ENCODE peak calls at places on chromosome 22, in five cellular contexts. G is body of pancreas; N is AG09309; E is AG04450; Y is CD8-positive, alpha-beta memory T cell. K is an unnamed sample.

GRCh38 chr22:38973289-38974169 is 8.6 kb upstream of the APOBEC3B start:
- DNase-seq in G (no peak), N (no peak), E (no peak), Y (peak; percentile 68), K (no peak)

GRCh38 chr22:16838073-16838472 is 12.9 kb upstream of the XKR3 start:
- DNase-seq in G (no peak), N (no peak), E (no peak), Y (no peak), K (no peak)

GRCh38 chr22:48894064-48894671 is 933.5 kb downstream of the BRD1 start:
- DNase-seq in G (no peak), N (no peak), E (no peak), Y (no peak), K (no peak)

GRCh38 chr22:42939941-42940653 is 74.9 kb downstream of the PACSIN2 start:
- DNase-seq in G (peak; percentile 88), N (no peak), E (peak; percentile 32), Y (no peak), K (peak; percentile 74)

GRCh38 chr22:38046070-38046748 is 11.0 kb upstream of the PICK1 start:
- DNase-seq in G (no peak), N (no peak), E (no peak), Y (no peak), K (no peak)

GRCh38 chr22:47151490-47151889 is 389.0 kb downstream of the TBC1D22A start:
- DNase-seq in G (no peak), N (no peak), E (no peak), Y (no peak), K (peak; percentile 20)

GRCh38 chr22:39530692-39531331 is 1.7 kb downstream of the RPS19BP1 start:
- DNase-seq in G (no peak), N (no peak), E (no peak), Y (no peak), K (no peak)

GRCh38 chr22:42492323-42492690 is 27.3 kb downstream of the RRP7A start:
- DNase-seq in G (no peak), N (no peak), E (no peak), Y (no peak), K (no peak)

GRCh38 chr22:39254122-39254521 is 9.3 kb upstream of the PDGFB start:
- DNase-seq in G (no peak), N (no peak), E (no peak), Y (no peak), K (no peak)

GRCh38 chr22:31625661-31626426 is 36.2 kb downstream of the PISD start:
- DNase-seq in G (no peak), N (no peak), E (no peak), Y (no peak), K (no peak)

GRCh38 chr22:42993651-42994275 is 21.2 kb downstream of the PACSIN2 start:
- DNase-seq in G (no peak), N (no peak), E (no peak), Y (no peak), K (no peak)

GRCh38 chr22:31272522-31273446 is 19.5 kb downstream of the PIK3IP1 start:
- DNase-seq in G (peak; percentile 60), N (no peak), E (peak; percentile 32), Y (peak; percentile 63), K (no peak)

GRCh38 chr22:26038365-26038764 is 130.9 kb upstream of the SEZ6L start:
- DNase-seq in G (no peak), N (no peak), E (no peak), Y (no peak), K (no peak)

GRCh38 chr22:48927591-48927990 is 900.1 kb downstream of the BRD1 start:
- DNase-seq in G (no peak), N (no peak), E (no peak), Y (no peak), K (no peak)

GRCh38 chr22:20063271-20064139 is 16.5 kb upstream of the DGCR8 start:
- DNase-seq in G (no peak), N (no peak), E (no peak), Y (no peak), K (no peak)

GRCh38 chr22:19514831-19515565 is 9.2 kb downstream of the CLDN5 start:
- DNase-seq in G (no peak), N (no peak), E (no peak), Y (no peak), K (peak; percentile 77)

GRCh38 chr22:35594686-35595085 is 22.4 kb downstream of the MB start:
- DNase-seq in G (no peak), N (no peak), E (no peak), Y (no peak), K (no peak)

GRCh38 chr22:30304495-30305244 is 15.4 kb upstream of the CASTOR1 start:
- DNase-seq in G (peak; percentile 49), N (no peak), E (no peak), Y (no peak), K (no peak)

GRCh38 chr22:24427500-24428164 is at the start of gene ADORA2A:
- DNase-seq in G (no peak), N (no peak), E (no peak), Y (peak; percentile 95), K (no peak)

GRCh38 chr22:36156515-36157419 is 3.8 kb downstream of the APOL3 start:
- DNase-seq in G (peak; percentile 60), N (peak; percentile 43), E (peak; percentile 16), Y (peak; percentile 77), K (peak; percentile 36)

GRCh38 chr22:43351966-43352345 is 8.8 kb upstream of the SCUBE1 start:
- DNase-seq in G (no peak), N (no peak), E (no peak), Y (no peak), K (no peak)

GRCh38 chr22:46994983-46995382 is 232.5 kb downstream of the TBC1D22A start:
- DNase-seq in G (no peak), N (no peak), E (no peak), Y (no peak), K (no peak)

GRCh38 chr22:23689414-23689813 is 1.4 kb upstream of the RGL4 start:
- DNase-seq in G (no peak), N (no peak), E (no peak), Y (no peak), K (no peak)

DNA sequence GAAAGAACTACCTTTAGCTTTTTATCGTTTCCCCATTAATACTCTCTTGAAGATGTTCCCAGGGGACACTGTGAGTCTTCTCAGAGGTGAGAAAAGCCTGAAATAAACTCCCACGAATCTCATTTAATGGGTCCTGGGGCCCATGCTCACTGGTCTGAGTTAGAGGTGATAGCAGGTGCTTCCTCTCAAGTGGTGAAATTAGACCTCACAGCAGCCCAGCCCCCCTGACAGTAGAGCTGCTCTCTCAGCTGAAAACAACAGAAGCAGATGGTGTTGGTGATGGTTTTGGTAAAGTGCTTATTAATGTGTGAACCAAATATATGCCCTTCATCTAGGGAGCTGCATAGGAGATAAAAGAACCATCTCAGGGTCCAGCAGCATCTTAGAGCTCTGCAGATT is 76.8 kb upstream of the VPREB1 start:
- DNase-seq in G (no peak), N (no peak), E (no peak), Y (no peak), K (no peak)
- H3K4me3 ChIP-seq in G (no peak overlapping the region), N (no peak overlapping the region), E (no peak overlapping the region), Y (peak overlapping the region; percentile 23), K (no peak overlapping the region)

GRCh38 chr22:29072193-29072978 is 449 bp upstream of the KREMEN1 start:
- DNase-seq in G (peak; percentile 100), N (no peak), E (no peak), Y (peak; percentile 80), K (no peak)

GRCh38 chr22:29069476-29069875 is 3.4 kb upstream of the KREMEN1 start:
- DNase-seq in G (no peak), N (no peak), E (no peak), Y (no peak), K (no peak)

GRCh38 chr22:29072979-29073617 is at the start of gene KREMEN1:
- DNase-seq in G (no peak), N (no peak), E (no peak), Y (no peak), K (no peak)

GRCh38 chr22:29070490-29070889 is 2.3 kb upstream of the KREMEN1 start:
- DNase-seq in G (no peak), N (no peak), E (no peak), Y (no peak), K (no peak)

GRCh38 chr22:29071261-29072045 is 1.4 kb upstream of the KREMEN1 start:
- DNase-seq in G (peak; percentile 73), N (no peak), E (no peak), Y (no peak), K (no peak)
- H3K4me3 ChIP-seq in G (no peak overlapping the region), N (no peak overlapping the region), E (peak overlapping the region; percentile 10), Y (peak overlapping the region; percentile 55), K (peak overlapping the region; percentile 37)

DNA sequence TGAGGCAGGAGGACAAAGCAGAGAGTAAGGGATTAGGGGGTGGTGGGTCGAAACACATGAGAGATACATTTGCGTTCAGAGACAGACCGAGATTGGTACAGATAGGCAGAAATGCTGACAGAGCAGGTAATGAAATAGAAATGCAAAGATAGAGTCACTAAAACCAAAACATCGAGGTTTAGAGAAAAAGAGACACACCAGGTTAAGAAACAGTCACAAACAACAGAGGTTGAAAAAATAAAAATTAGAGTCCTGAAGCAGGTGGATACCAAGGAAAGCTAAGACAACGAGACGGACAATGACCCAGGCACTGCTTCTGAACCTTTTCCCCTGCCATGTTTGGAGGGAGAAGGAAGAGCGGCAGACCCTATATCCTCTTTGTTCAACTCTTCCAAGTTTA is 1.2 kb upstream of the MAPK1 start:
- DNase-seq in G (no peak), N (no peak), E (no peak), Y (no peak), K (no peak)
- H3K4me3 ChIP-seq in G (no peak overlapping the region), N (no peak overlapping the region), E (no peak overlapping the region), Y (peak overlapping the region; percentile 76), K (no peak overlapping the region)

GRCh38 chr22:49963647-49964026 is 3.1 kb downstream of the PIM3 start:
- DNase-seq in G (peak; percentile 49), N (no peak), E (no peak), Y (peak; percentile 57), K (no peak)
- H3K4me3 ChIP-seq in G (peak overlapping the region; percentile 79), N (no peak overlapping the region), E (peak overlapping the region; percentile 82), Y (no peak overlapping the region), K (no peak overlapping the region)